ENCODE peak calls at places on chromosomes 13 and 19, in ten cellular contexts. One of them, this sample, is unnamed.

GRCh38 chr13:36275190-36276002 is 22.2 kb downstream of the CCDC169 start:
- DNase-seq in lower lobe of right lung: no peak
- DNase-seq in tibial nerve: no peak
- DNase-seq in psoas muscle: no peak
- DNase-seq in AG10803: peak
- DNase-seq in mesothelial cell of epicardium: no peak
- DNase-seq in PC-3: peak
- DNase-seq in SK-N-SH: peak
- DNase-seq in GM20000: no peak
- DNase-seq in nephron progenitor cell: peak
- DNase-seq in this sample: peak

GRCh38 chr13:95784161-95784880 is 107.4 kb downstream of the DNAJC3 start:
- DNase-seq in lower lobe of right lung: no peak
- DNase-seq in tibial nerve: no peak
- DNase-seq in psoas muscle: no peak
- DNase-seq in AG10803: peak
- DNase-seq in mesothelial cell of epicardium: no peak
- DNase-seq in PC-3: peak
- DNase-seq in SK-N-SH: no peak
- DNase-seq in GM20000: no peak
- DNase-seq in nephron progenitor cell: no peak
- DNase-seq in this sample: no peak

GRCh38 chr19:44579663-44580365 is 33.5 kb upstream of the IGSF23 start:
- DNase-seq in lower lobe of right lung: no peak
- DNase-seq in tibial nerve: no peak
- DNase-seq in psoas muscle: no peak
- DNase-seq in AG10803: no peak
- DNase-seq in mesothelial cell of epicardium: no peak
- DNase-seq in PC-3: no peak
- DNase-seq in SK-N-SH: no peak
- DNase-seq in GM20000: no peak
- DNase-seq in nephron progenitor cell: no peak
- DNase-seq in this sample: no peak

GRCh38 chr13:107099661-107100060 is 531.7 kb upstream of the ARGLU1 start:
- DNase-seq in lower lobe of right lung: no peak
- DNase-seq in tibial nerve: no peak
- DNase-seq in psoas muscle: no peak
- DNase-seq in AG10803: peak
- DNase-seq in mesothelial cell of epicardium: no peak
- DNase-seq in PC-3: peak
- DNase-seq in SK-N-SH: no peak
- DNase-seq in GM20000: no peak
- DNase-seq in nephron progenitor cell: no peak
- DNase-seq in this sample: no peak

GRCh38 chr19:48518207-48518606 is 6.6 kb upstream of the LMTK3 start:
- DNase-seq in lower lobe of right lung: no peak
- DNase-seq in tibial nerve: no peak
- DNase-seq in psoas muscle: no peak
- DNase-seq in AG10803: no peak
- DNase-seq in mesothelial cell of epicardium: no peak
- DNase-seq in PC-3: no peak
- DNase-seq in SK-N-SH: no peak
- DNase-seq in GM20000: no peak
- DNase-seq in nephron progenitor cell: no peak
- DNase-seq in this sample: no peak

GRCh38 chr13:106524108-106524507 is 11.4 kb downstream of the EFNB2 start:
- DNase-seq in lower lobe of right lung: no peak
- DNase-seq in tibial nerve: no peak
- DNase-seq in psoas muscle: no peak
- DNase-seq in AG10803: no peak
- DNase-seq in mesothelial cell of epicardium: no peak
- DNase-seq in PC-3: no peak
- DNase-seq in SK-N-SH: peak
- DNase-seq in GM20000: no peak
- DNase-seq in nephron progenitor cell: no peak
- DNase-seq in this sample: no peak

GRCh38 chr19:34237283-34237682 is 17.1 kb upstream of the GARRE1 start:
- DNase-seq in lower lobe of right lung: no peak
- DNase-seq in tibial nerve: no peak
- DNase-seq in psoas muscle: no peak
- DNase-seq in AG10803: no peak
- DNase-seq in mesothelial cell of epicardium: no peak
- DNase-seq in PC-3: no peak
- DNase-seq in SK-N-SH: no peak
- DNase-seq in GM20000: no peak
- DNase-seq in nephron progenitor cell: no peak
- DNase-seq in this sample: no peak

GRCh38 chr13:101915333-101915732 is 462.9 kb downstream of the ITGBL1 start:
- DNase-seq in lower lobe of right lung: no peak
- DNase-seq in tibial nerve: no peak
- DNase-seq in psoas muscle: no peak
- DNase-seq in AG10803: no peak
- DNase-seq in mesothelial cell of epicardium: no peak
- DNase-seq in PC-3: no peak
- DNase-seq in SK-N-SH: peak
- DNase-seq in GM20000: no peak
- DNase-seq in nephron progenitor cell: no peak
- DNase-seq in this sample: no peak

GRCh38 chr19:43662487-43662886 is 7.5 kb downstream of the PLAUR start:
- DNase-seq in lower lobe of right lung: no peak
- DNase-seq in tibial nerve: no peak
- DNase-seq in psoas muscle: no peak
- DNase-seq in AG10803: peak
- DNase-seq in mesothelial cell of epicardium: no peak
- DNase-seq in PC-3: peak
- DNase-seq in SK-N-SH: peak
- DNase-seq in GM20000: no peak
- DNase-seq in nephron progenitor cell: no peak
- DNase-seq in this sample: peak

GRCh38 chr13:40422588-40423235 is 243.7 kb downstream of the FOXO1 start:
- DNase-seq in lower lobe of right lung: no peak
- DNase-seq in tibial nerve: no peak
- DNase-seq in psoas muscle: no peak
- DNase-seq in AG10803: no peak
- DNase-seq in mesothelial cell of epicardium: no peak
- DNase-seq in PC-3: no peak
- DNase-seq in SK-N-SH: no peak
- DNase-seq in GM20000: no peak
- DNase-seq in nephron progenitor cell: no peak
- DNase-seq in this sample: no peak

GRCh38 chr13:79245937-79246574 is 160.0 kb downstream of the RBM26 start:
- DNase-seq in lower lobe of right lung: no peak
- DNase-seq in tibial nerve: no peak
- DNase-seq in psoas muscle: no peak
- DNase-seq in AG10803: no peak
- DNase-seq in mesothelial cell of epicardium: no peak
- DNase-seq in PC-3: no peak
- DNase-seq in SK-N-SH: no peak
- DNase-seq in GM20000: no peak
- DNase-seq in nephron progenitor cell: no peak
- DNase-seq in this sample: no peak

GRCh38 chr19:54137913-54138776 is 583 bp downstream of the CNOT3 start:
- DNase-seq in lower lobe of right lung: peak
- DNase-seq in tibial nerve: no peak
- DNase-seq in psoas muscle: no peak
- DNase-seq in AG10803: no peak
- DNase-seq in mesothelial cell of epicardium: no peak
- DNase-seq in PC-3: no peak
- DNase-seq in SK-N-SH: peak
- DNase-seq in GM20000: no peak
- DNase-seq in nephron progenitor cell: peak
- DNase-seq in this sample: peak

GRCh38 chr13:95641961-95642621 is 2.4 kb downstream of the DZIP1 start:
- DNase-seq in lower lobe of right lung: peak
- DNase-seq in tibial nerve: no peak
- DNase-seq in psoas muscle: peak
- DNase-seq in AG10803: peak
- DNase-seq in mesothelial cell of epicardium: no peak
- DNase-seq in PC-3: no peak
- DNase-seq in SK-N-SH: peak
- DNase-seq in GM20000: peak
- DNase-seq in nephron progenitor cell: peak
- DNase-seq in this sample: no peak

GRCh38 chr19:55161571-55162322 is 4.2 kb upstream of the TNNI3 start:
- DNase-seq in lower lobe of right lung: no peak
- DNase-seq in tibial nerve: no peak
- DNase-seq in psoas muscle: no peak
- DNase-seq in AG10803: no peak
- DNase-seq in mesothelial cell of epicardium: no peak
- DNase-seq in PC-3: no peak
- DNase-seq in SK-N-SH: no peak
- DNase-seq in GM20000: no peak
- DNase-seq in nephron progenitor cell: no peak
- DNase-seq in this sample: no peak

DNA sequence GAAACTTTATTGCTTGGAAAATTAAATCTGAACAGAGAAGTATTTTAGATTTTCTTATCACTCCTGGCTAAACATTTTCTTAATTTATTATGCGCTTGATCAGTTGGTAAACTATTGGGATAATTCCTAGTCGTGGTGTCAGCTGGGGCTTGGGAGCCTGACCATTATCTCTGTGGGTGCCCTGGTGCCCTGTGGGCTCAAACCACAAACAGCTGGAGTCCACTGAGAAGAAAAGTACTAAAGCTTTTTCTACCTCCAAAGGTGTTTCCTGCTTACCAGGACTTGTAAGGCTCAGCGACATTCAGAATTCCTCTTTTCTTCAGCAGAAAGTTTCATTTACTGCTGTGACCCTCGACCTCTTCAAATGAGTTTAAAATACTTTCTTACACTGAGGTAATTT is 540.2 kb downstream of the DIAPH3 start:
- DNase-seq in lower lobe of right lung: no peak
- DNase-seq in tibial nerve: no peak
- DNase-seq in psoas muscle: no peak
- DNase-seq in AG10803: no peak
- DNase-seq in mesothelial cell of epicardium: no peak
- DNase-seq in PC-3: no peak
- DNase-seq in SK-N-SH: no peak
- DNase-seq in GM20000: no peak
- DNase-seq in nephron progenitor cell: no peak
- DNase-seq in this sample: no peak
- TF ChIP-seq CTCF in lower lobe of right lung: no peak
- TF ChIP-seq CTCF in tibial nerve: no peak
- TF ChIP-seq CTCF in psoas muscle: no peak
- TF ChIP-seq CTCF in AG10803: no peak
- TF ChIP-seq CTCF in mesothelial cell of epicardium: no peak
- TF ChIP-seq CTCF in PC-3: no peak
- TF ChIP-seq CTCF in SK-N-SH: no peak
- TF ChIP-seq CTCF in GM20000: no peak
- TF ChIP-seq CTCF in nephron progenitor cell: no peak
- TF ChIP-seq CTCF in this sample: no peak

DNA sequence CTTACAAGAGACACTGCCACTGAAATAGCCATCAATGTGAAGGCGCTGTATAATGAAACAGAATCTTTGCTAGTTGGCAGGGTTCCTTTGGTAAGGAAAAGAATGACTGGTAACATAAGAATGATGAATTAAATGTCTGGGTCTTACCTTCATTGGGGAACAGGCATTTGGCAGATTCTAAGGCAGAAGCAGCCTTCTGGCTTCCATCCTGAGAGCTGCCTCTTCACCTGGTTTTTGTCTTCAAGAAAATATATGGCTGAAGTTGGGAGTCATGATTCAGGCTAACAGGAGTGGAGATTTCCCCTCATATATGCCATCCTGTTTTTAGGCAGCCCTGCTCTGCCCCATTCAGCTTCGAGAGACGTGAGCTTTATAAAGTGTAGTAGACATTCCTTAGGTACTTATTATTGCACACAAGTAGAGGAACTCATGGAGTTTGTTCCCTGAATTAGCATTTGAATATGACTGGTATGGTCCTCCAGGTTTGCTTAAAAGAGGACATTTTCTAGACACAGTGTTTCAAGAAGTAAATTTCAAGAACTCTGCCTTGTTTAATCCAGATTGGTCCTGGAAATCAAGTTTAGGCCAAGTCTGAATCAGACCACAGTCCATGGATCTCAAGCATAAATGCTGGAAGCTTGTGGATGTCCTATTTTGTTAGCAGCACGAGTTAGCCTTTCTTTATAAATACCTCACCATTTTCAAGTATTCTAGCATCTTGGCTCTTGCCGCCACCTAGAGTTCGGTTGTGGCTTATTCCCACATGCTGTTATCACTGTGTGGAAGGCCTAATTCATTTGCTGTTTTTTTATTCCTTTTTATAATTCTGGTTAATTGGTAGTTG is 56.2 kb upstream of the AKAP11 start:
- DNase-seq in lower lobe of right lung: no peak
- DNase-seq in tibial nerve: no peak
- DNase-seq in psoas muscle: no peak
- DNase-seq in AG10803: peak
- DNase-seq in mesothelial cell of epicardium: no peak
- DNase-seq in PC-3: peak
- DNase-seq in SK-N-SH: peak
- DNase-seq in GM20000: peak
- DNase-seq in nephron progenitor cell: peak
- DNase-seq in this sample: peak
- TF ChIP-seq CTCF in lower lobe of right lung: peak
- TF ChIP-seq CTCF in tibial nerve: peak
- TF ChIP-seq CTCF in psoas muscle: no peak
- TF ChIP-seq CTCF in AG10803: peak
- TF ChIP-seq CTCF in mesothelial cell of epicardium: no peak
- TF ChIP-seq CTCF in PC-3: peak
- TF ChIP-seq CTCF in SK-N-SH: peak
- TF ChIP-seq CTCF in GM20000: peak
- TF ChIP-seq CTCF in nephron progenitor cell: peak
- TF ChIP-seq CTCF in this sample: no peak

GRCh38 chr19:23273022-23273593 is 22.9 kb upstream of the ZNF724 start:
- DNase-seq in lower lobe of right lung: no peak
- DNase-seq in tibial nerve: no peak
- DNase-seq in psoas muscle: peak
- DNase-seq in AG10803: no peak
- DNase-seq in mesothelial cell of epicardium: no peak
- DNase-seq in PC-3: no peak
- DNase-seq in SK-N-SH: peak
- DNase-seq in GM20000: no peak
- DNase-seq in nephron progenitor cell: no peak
- DNase-seq in this sample: no peak

GRCh38 chr19:23273594-23274412 is 23.6 kb upstream of the ZNF724 start:
- DNase-seq in lower lobe of right lung: peak
- DNase-seq in tibial nerve: peak
- DNase-seq in psoas muscle: peak
- DNase-seq in AG10803: peak
- DNase-seq in mesothelial cell of epicardium: peak
- DNase-seq in PC-3: peak
- DNase-seq in SK-N-SH: peak
- DNase-seq in GM20000: peak
- DNase-seq in nephron progenitor cell: peak
- DNase-seq in this sample: peak
- TF ChIP-seq CTCF in lower lobe of right lung: no peak
- TF ChIP-seq CTCF in tibial nerve: no peak
- TF ChIP-seq CTCF in psoas muscle: no peak
- TF ChIP-seq CTCF in AG10803: no peak
- TF ChIP-seq CTCF in mesothelial cell of epicardium: no peak
- TF ChIP-seq CTCF in PC-3: no peak
- TF ChIP-seq CTCF in SK-N-SH: no peak
- TF ChIP-seq CTCF in GM20000: no peak
- TF ChIP-seq CTCF in nephron progenitor cell: no peak
- TF ChIP-seq CTCF in this sample: no peak

GRCh38 chr19:18470153-18470552 is 32.2 kb upstream of the ISYNA1 start:
- DNase-seq in lower lobe of right lung: no peak
- DNase-seq in tibial nerve: no peak
- DNase-seq in psoas muscle: no peak
- DNase-seq in AG10803: no peak
- DNase-seq in mesothelial cell of epicardium: no peak
- DNase-seq in PC-3: no peak
- DNase-seq in SK-N-SH: peak
- DNase-seq in GM20000: peak
- DNase-seq in nephron progenitor cell: peak
- DNase-seq in this sample: peak
- TF ChIP-seq CTCF in lower lobe of right lung: peak
- TF ChIP-seq CTCF in tibial nerve: peak
- TF ChIP-seq CTCF in psoas muscle: peak
- TF ChIP-seq CTCF in AG10803: peak
- TF ChIP-seq CTCF in mesothelial cell of epicardium: no peak
- TF ChIP-seq CTCF in PC-3: peak
- TF ChIP-seq CTCF in SK-N-SH: peak
- TF ChIP-seq CTCF in GM20000: peak
- TF ChIP-seq CTCF in nephron progenitor cell: peak
- TF ChIP-seq CTCF in this sample: peak

This sample was measured in Calu3.